ENCODE peak calls at places on chromosomes 6 and 20, in eight cellular contexts. One of them, this sample, is unnamed.

GRCh38 chr6:41640436-41640835 is 2.2 kb downstream of the MDFI start:
- DNase-seq in effector CD4-positive, alpha-beta T cell: no peak
- DNase-seq in MCF 10A: no peak
- DNase-seq in putamen: no peak
- DNase-seq in AG10803: no peak
- DNase-seq in astrocyte of the cerebellum: peak
- DNase-seq in ACHN: no peak
- DNase-seq in NCI-H82: no peak
- DNase-seq in this sample: no peak

GRCh38 chr20:22411568-22412450 is 172.6 kb downstream of the FOXA2 start:
- DNase-seq in effector CD4-positive, alpha-beta T cell: no peak
- DNase-seq in MCF 10A: peak
- DNase-seq in putamen: no peak
- DNase-seq in AG10803: peak
- DNase-seq in astrocyte of the cerebellum: peak
- DNase-seq in ACHN: peak
- DNase-seq in NCI-H82: no peak
- DNase-seq in this sample: no peak

GRCh38 chr6:144284753-144285547 is at the start of gene UTRN:
- DNase-seq in effector CD4-positive, alpha-beta T cell: peak
- DNase-seq in MCF 10A: peak
- DNase-seq in putamen: peak
- DNase-seq in AG10803: peak
- DNase-seq in astrocyte of the cerebellum: no peak
- DNase-seq in ACHN: peak
- DNase-seq in NCI-H82: peak
- DNase-seq in this sample: peak

GRCh38 chr6:1832844-1833787 is 223.4 kb downstream of the FOXC1 start:
- DNase-seq in effector CD4-positive, alpha-beta T cell: no peak
- DNase-seq in MCF 10A: no peak
- DNase-seq in putamen: no peak
- DNase-seq in AG10803: peak
- DNase-seq in astrocyte of the cerebellum: peak
- DNase-seq in ACHN: no peak
- DNase-seq in NCI-H82: no peak
- DNase-seq in this sample: no peak

GRCh38 chr6:111207141-111207858 is 120.0 kb downstream of the SLC16A10 start:
- DNase-seq in effector CD4-positive, alpha-beta T cell: no peak
- DNase-seq in MCF 10A: no peak
- DNase-seq in putamen: no peak
- DNase-seq in AG10803: no peak
- DNase-seq in astrocyte of the cerebellum: no peak
- DNase-seq in ACHN: no peak
- DNase-seq in NCI-H82: no peak
- DNase-seq in this sample: no peak

GRCh38 chr6:45631396-45631795 is 253.7 kb upstream of the SUPT3H start:
- DNase-seq in effector CD4-positive, alpha-beta T cell: no peak
- DNase-seq in MCF 10A: peak
- DNase-seq in putamen: no peak
- DNase-seq in AG10803: peak
- DNase-seq in astrocyte of the cerebellum: no peak
- DNase-seq in ACHN: no peak
- DNase-seq in NCI-H82: no peak
- DNase-seq in this sample: no peak

GRCh38 chr6:39495640-39496039 is 173.1 kb upstream of the KCNK16 start:
- DNase-seq in effector CD4-positive, alpha-beta T cell: no peak
- DNase-seq in MCF 10A: no peak
- DNase-seq in putamen: no peak
- DNase-seq in AG10803: no peak
- DNase-seq in astrocyte of the cerebellum: no peak
- DNase-seq in ACHN: no peak
- DNase-seq in NCI-H82: no peak
- DNase-seq in this sample: no peak

GRCh38 chr20:35468671-35469334 is 13.4 kb downstream of the CEP250 start:
- DNase-seq in effector CD4-positive, alpha-beta T cell: no peak
- DNase-seq in MCF 10A: no peak
- DNase-seq in putamen: no peak
- DNase-seq in AG10803: no peak
- DNase-seq in astrocyte of the cerebellum: no peak
- DNase-seq in ACHN: no peak
- DNase-seq in NCI-H82: no peak
- DNase-seq in this sample: no peak